ENCODE peak calls at places on chromosomes 12 and 14, in ten cellular contexts. S is EL; U is left lung; F is NCI-H748 treated with DMSO at 0.1 percent for 48 hours; G is ovary; T is stromal cell of bone marrow; P is AG09319; O is stimulated activated CD8-positive, alpha-beta memory T cell treated with anti-CD3 and anti-CD28 coated beads, Interleukin-4, amount 100 ng/mL, for 24 hours; Q is NCI-H510A; R is cardiac muscle cell. W is an unnamed sample.

GRCh38 chr14:63224196-63224595 is 20.0 kb downstream of the RHOJ start:
- DNase-seq in G (no peak), T (no peak), R (peak; percentile 31), S (no peak), O (no peak), F (no peak), U (no peak), P (no peak), Q (no peak), W (no peak)

GRCh38 chr14:73789996-73790581 is 61.5 kb upstream of the PTGR2 start:
- DNase-seq in G (peak; percentile 68), S (peak; percentile 96), P (peak; percentile 81), O (no peak), F (no peak), R (peak; percentile 95), T (peak; percentile 97), U (peak; percentile 51), Q (no peak), W (no peak)

GRCh38 chr12:55996715-55997534 is at the start of gene SUOX:
- DNase-seq in Q (peak; percentile 95), U (peak; percentile 98), S (peak; percentile 98), R (peak; percentile 99), T (peak; percentile 97), F (peak; percentile 89), O (peak; percentile 17), P (peak; percentile 88), G (peak; percentile 94), W (peak; percentile 24)

GRCh38 chr12:44117368-44117767 is 281.5 kb downstream of the TMEM117 start:
- DNase-seq in U (no peak), G (no peak), R (no peak), Q (no peak), O (no peak), S (no peak), P (no peak), F (no peak), T (peak; percentile 3), W (no peak)

GRCh38 chr14:61003571-61003970 is 22.5 kb downstream of the SLC38A6 start:
- DNase-seq in T (peak; percentile 13), S (peak; percentile 6), R (peak; percentile 50), Q (no peak), U (no peak), F (no peak), P (no peak), G (no peak), O (no peak), W (no peak)

GRCh38 chr12:69042970-69043369 is 110.0 kb upstream of the CPM start:
- DNase-seq in T (no peak), S (no peak), F (no peak), O (no peak), P (no peak), G (no peak), Q (peak; percentile 59), U (no peak), R (no peak), W (no peak)

GRCh38 chr12:674272-674781 is 11.1 kb upstream of the NINJ2 start:
- DNase-seq in T (no peak), U (no peak), R (no peak), G (no peak), Q (no peak), O (peak; percentile 63), S (no peak), F (no peak), P (no peak), W (peak; percentile 63)

GRCh38 chr14:25003537-25003936 is 46.4 kb downstream of the STXBP6 start:
- DNase-seq in O (no peak), G (no peak), R (peak; percentile 29), F (no peak), U (no peak), S (peak; percentile 70), T (no peak), P (no peak), Q (no peak), W (no peak)

GRCh38 chr14:74978416-74978947 is 23.1 kb upstream of the PGF start:
- DNase-seq in U (no peak), R (no peak), T (no peak), G (no peak), P (no peak), F (no peak), Q (no peak), S (peak; percentile 85), O (no peak), W (no peak)

GRCh38 chr12:24494401-24494800 is 454.5 kb downstream of the BCAT1 start:
- DNase-seq in P (no peak), F (no peak), T (no peak), G (no peak), U (no peak), R (peak; percentile 38), O (no peak), S (no peak), Q (no peak), W (no peak)

GRCh38 chr12:106345739-106346138 is 11.8 kb upstream of the POLR3B start:
- DNase-seq in P (no peak), F (peak; percentile 44), G (no peak), O (no peak), S (peak; percentile 66), U (no peak), Q (no peak), T (no peak), R (peak; percentile 64), W (peak; percentile 62)

GRCh38 chr12:90102957-90103652 is 394.5 kb upstream of the ATP2B1 start:
- DNase-seq in R (peak; percentile 62), S (peak; percentile 47), Q (no peak), F (peak; percentile 39), P (peak; percentile 12), U (no peak), T (peak; percentile 24), G (no peak), O (no peak), W (peak; percentile 64)

GRCh38 chr14:104546591-104547309 is 32.8 kb upstream of the C14orf180 start:
- DNase-seq in G (no peak), U (no peak), R (no peak), T (no peak), F (no peak), S (no peak), P (no peak), Q (no peak), O (no peak), W (no peak)

GRCh38 chr12:78035913-78036658 is 205.4 kb downstream of the NAV3 start:
- DNase-seq in Q (peak; percentile 2), T (no peak), S (no peak), U (peak; percentile 30), R (peak; percentile 34), P (no peak), F (peak; percentile 21), O (no peak), G (no peak), W (peak; percentile 41)

GRCh38 chr12:80441921-80442320 is 2.1 kb upstream of the PTPRQ start:
- DNase-seq in U (no peak), R (peak; percentile 81), S (peak; percentile 81), O (no peak), T (peak; percentile 38), G (no peak), P (no peak), F (no peak), Q (no peak), W (no peak)

W was measured in NB4.